ENCODE peak calls at places on chromosomes 6 and 20, in seven cellular contexts. G is bronchial epithelial cell, Q is RWPE1, I is AG09309, X is fibroblast of lung, M is nephron progenitor cell, O is RWPE2. H is an unnamed sample.

GRCh38 chr6:167324111-167324510 is 775 bp upstream of the TTLL2 start:
- DNase-seq in G (no peak), Q (no peak), I (no peak), X (no peak), M (no peak), O (no peak), H (no peak)

GRCh38 chr20:57831992-57832585 is 122.3 kb upstream of the PMEPA1 start:
- DNase-seq in G (no peak), Q (no peak), I (no peak), X (no peak), M (no peak), O (peak), H (no peak)

GRCh38 chr6:150635906-150636514 is 36.3 kb downstream of the PLEKHG1 start:
- DNase-seq in G (no peak), Q (no peak), I (no peak), X (peak), M (no peak), O (no peak), H (no peak)

GRCh38 chr6:163543311-163543710 is 128.8 kb downstream of the QKI start:
- DNase-seq in G (no peak), Q (no peak), I (no peak), X (no peak), M (no peak), O (no peak), H (no peak)

GRCh38 chr6:71745525-71745924 is 140.8 kb upstream of the RIMS1 start:
- DNase-seq in G (no peak), Q (no peak), I (no peak), X (no peak), M (no peak), O (no peak), H (no peak)

GRCh38 chr6:97396880-97397279 is 113.9 kb upstream of the MMS22L start:
- DNase-seq in G (no peak), Q (no peak), I (no peak), X (no peak), M (no peak), O (no peak), H (no peak)

GRCh38 chr20:62376112-62377063 is 9.3 kb upstream of the LAMA5 start:
- DNase-seq in G (peak), Q (no peak), I (no peak), X (peak), M (peak), O (peak), H (peak)

GRCh38 chr6:162099685-162100084 is 627.9 kb downstream of the PRKN start:
- DNase-seq in G (peak), Q (peak), I (peak), X (peak), M (no peak), O (no peak), H (peak)

GRCh38 chr6:170473226-170473789 is 79.8 kb downstream of the PSMB1 start:
- DNase-seq in G (no peak), Q (no peak), I (no peak), X (no peak), M (no peak), O (no peak), H (no peak)

GRCh38 chr6:7106215-7106751 is 1.5 kb upstream of the RREB1 start:
- DNase-seq in G (no peak), Q (no peak), I (no peak), X (no peak), M (no peak), O (no peak), H (no peak)

GRCh38 chr20:64041781-64042771 is 6.1 kb downstream of the C20orf204 start:
- DNase-seq in G (no peak), Q (no peak), I (no peak), X (no peak), M (no peak), O (no peak), H (no peak)

GRCh38 chr20:16391003-16391402 is 182.2 kb downstream of the KIF16B start:
- DNase-seq in G (no peak), Q (no peak), I (no peak), X (no peak), M (no peak), O (no peak), H (no peak)

GRCh38 chr20:38007526-38007925 is 25.7 kb downstream of the TTI1 start:
- DNase-seq in G (no peak), Q (no peak), I (no peak), X (no peak), M (no peak), O (no peak), H (no peak)

GRCh38 chr20:9616455-9616805 is 102.0 kb downstream of the LAMP5 start:
- DNase-seq in G (no peak), Q (no peak), I (no peak), X (no peak), M (no peak), O (no peak), H (no peak)

GRCh38 chr20:49814057-49814675 is 1.5 kb downstream of the SLC9A8 start:
- DNase-seq in G (peak), Q (no peak), I (no peak), X (no peak), M (no peak), O (no peak), H (peak)

GRCh38 chr6:33202799-33203198 is 1.7 kb upstream of the HSD17B8 start:
- DNase-seq in G (no peak), Q (no peak), I (no peak), X (no peak), M (no peak), O (no peak), H (no peak)

GRCh38 chr6:33199687-33200233 is 705 bp downstream of the RXRB start:
- DNase-seq in G (peak), Q (peak), I (no peak), X (peak), M (no peak), O (no peak), H (peak)

GRCh38 chr6:33201935-33202334 is 1.3 kb downstream of the SLC39A7 start:
- DNase-seq in G (no peak), Q (no peak), I (no peak), X (no peak), M (no peak), O (no peak), H (no peak)

GRCh38 chr6:33200234-33201146 is at the start of the genes RXRB and SLC39A7:
- DNase-seq in G (peak), Q (peak), I (peak), X (peak), M (peak), O (peak), H (peak)

DNA sequence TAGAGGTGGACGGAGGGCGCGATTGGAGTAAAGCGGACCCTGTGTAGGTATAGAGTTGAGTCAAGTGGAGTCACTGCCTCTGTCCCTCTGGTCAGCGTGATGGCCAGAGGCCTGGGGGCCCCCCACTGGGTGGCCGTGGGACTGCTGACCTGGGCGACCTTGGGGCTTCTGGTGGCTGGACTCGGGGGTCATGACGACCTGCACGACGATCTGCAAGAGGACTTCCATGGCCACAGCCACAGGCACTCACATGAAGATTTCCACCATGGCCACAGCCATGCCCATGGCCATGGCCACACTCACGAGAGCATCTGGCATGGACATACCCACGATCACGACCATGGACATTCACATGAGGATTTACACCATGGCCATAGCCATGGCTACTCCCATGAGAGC is 479 bp downstream of the SLC39A7 start:
- DNase-seq in G (no peak), Q (no peak), I (no peak), X (no peak), M (peak), O (no peak), H (no peak)
- TF ChIP-seq CTCF in G (no peak), Q (no peak), I (no peak), X (no peak), M (no peak), O (no peak), H (no peak)

GRCh38 chr20:45971675-45972499 is at the start of gene ZNF335:
- DNase-seq in G (peak), Q (peak), I (peak), X (peak), M (peak), O (peak), H (peak)
- TF ChIP-seq CTCF in G (peak), Q (no peak), I (no peak), X (no peak), M (no peak), O (peak), H (no peak)

GRCh38 chr20:11564491-11564890 is 353.2 kb upstream of the BTBD3 start:
- DNase-seq in G (no peak), Q (no peak), I (no peak), X (no peak), M (no peak), O (no peak), H (no peak)

GRCh38 chr20:11569163-11569562 is 348.5 kb upstream of the BTBD3 start:
- DNase-seq in G (no peak), Q (no peak), I (no peak), X (no peak), M (no peak), O (no peak), H (no peak)
- TF ChIP-seq CTCF in G (no peak), Q (no peak), I (no peak), X (no peak), M (no peak), O (no peak), H (no peak)

GRCh38 chr6:132830236-132830799 is 15.9 kb downstream of the RPS12 start:
- DNase-seq in G (peak), Q (no peak), I (no peak), X (peak), M (no peak), O (no peak), H (peak)
- TF ChIP-seq CTCF in G (peak), Q (peak), I (peak), X (peak), M (peak), O (peak), H (peak)

GRCh38 chr6:112050417-112050816 is 3.5 kb upstream of the CCN6 start:
- DNase-seq in G (no peak), Q (no peak), I (no peak), X (no peak), M (no peak), O (no peak), H (no peak)
- TF ChIP-seq CTCF in G (no peak), Q (no peak), I (no peak), X (no peak), M (no peak), O (no peak), H (no peak)

DNA sequence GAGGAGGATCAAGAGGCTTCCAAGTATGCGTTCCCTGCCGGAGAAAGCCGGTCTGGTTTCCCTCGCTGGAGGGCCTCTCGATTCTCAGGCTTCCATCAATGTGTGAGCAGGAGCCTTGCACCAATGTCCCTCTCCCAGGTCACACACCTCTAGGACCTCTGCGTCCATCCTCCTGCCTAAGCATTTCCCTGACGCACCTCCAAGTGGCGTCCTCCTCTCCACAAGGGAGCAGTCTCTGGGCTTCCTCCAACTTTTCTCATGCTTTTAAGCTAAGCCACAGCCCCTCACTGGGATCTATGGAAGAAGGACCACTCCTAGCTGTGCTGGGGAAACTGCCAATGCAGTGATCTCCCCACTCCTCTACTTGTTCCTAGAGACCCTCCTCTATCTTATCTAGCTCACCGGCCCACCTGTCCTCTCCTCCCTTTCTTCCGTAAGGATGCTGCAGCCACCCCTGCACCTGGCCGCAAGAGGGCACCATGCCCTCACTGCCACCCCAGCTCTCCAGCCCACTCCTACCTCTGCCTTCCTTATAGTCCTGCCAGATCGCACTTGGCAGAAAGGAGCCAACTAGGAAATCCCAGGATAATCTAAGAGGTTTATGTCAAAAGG is 258.7 kb downstream of the LRFN2 start:
- DNase-seq in G (peak), Q (peak), I (no peak), X (no peak), M (peak), O (no peak), H (peak)
- TF ChIP-seq CTCF in G (peak), Q (peak), I (peak), X (no peak), M (peak), O (peak), H (peak)

GRCh38 chr20:33232486-33233072 is 3.2 kb upstream of the BPIFA1 start:
- DNase-seq in G (no peak), Q (no peak), I (no peak), X (no peak), M (no peak), O (peak), H (no peak)

GRCh38 chr20:33231237-33231636 is 4.6 kb upstream of the BPIFA1 start:
- DNase-seq in G (no peak), Q (no peak), I (no peak), X (no peak), M (no peak), O (peak), H (no peak)

GRCh38 chr20:33234050-33234449 is 1.7 kb upstream of the BPIFA1 start:
- DNase-seq in G (no peak), Q (no peak), I (no peak), X (no peak), M (no peak), O (peak), H (no peak)

GRCh38 chr20:33235696-33236095 is at the start of gene BPIFA1:
- DNase-seq in G (no peak), Q (no peak), I (no peak), X (no peak), M (no peak), O (no peak), H (no peak)

DNA sequence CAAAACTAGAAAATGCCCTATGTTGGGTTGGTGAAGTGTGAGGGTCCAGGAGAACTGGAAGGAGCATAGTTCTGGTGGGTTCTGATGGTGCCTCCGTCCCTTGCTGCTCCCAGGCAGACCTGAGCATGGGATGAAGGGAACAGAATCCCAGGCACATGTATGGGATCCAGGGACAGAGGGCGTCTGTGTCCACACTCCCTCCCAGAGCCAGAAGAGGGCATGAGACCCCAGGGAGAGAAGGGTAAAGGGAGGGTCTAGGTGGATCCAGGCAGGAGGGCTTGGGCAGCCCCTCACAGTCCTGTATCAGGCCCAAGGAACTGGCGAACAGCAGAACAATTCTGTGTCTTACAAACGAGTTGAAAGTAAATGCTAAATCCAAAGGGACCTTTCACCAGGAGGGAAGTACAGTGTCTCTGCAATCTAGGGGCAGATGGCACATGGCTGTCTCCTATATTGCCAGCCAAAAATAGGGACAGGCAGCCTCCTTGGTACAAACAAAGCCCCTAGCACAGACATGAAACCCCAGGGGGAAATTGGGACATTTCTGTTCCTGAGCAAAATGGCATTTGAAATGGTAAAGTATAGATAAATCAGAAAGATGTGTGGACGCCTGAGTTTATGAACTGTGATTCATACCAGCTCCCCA is 2.5 kb upstream of the BPIFA1 start:
- DNase-seq in G (no peak), Q (no peak), I (no peak), X (no peak), M (peak), O (peak), H (no peak)
- TF ChIP-seq CTCF in G (no peak), Q (no peak), I (no peak), X (no peak), M (peak), O (no peak), H (no peak)